ENCODE peak calls at places on chromosome 10, in four cellular contexts. S is BE2C, C is GM23338, L is ovary. U is an unnamed sample. For H3K4me1, the result is how much of the 10 kb centered on the place peaks cover.

GRCh38 chr10:1085258-1085657 is 29.1 kb downstream of the WDR37 start:
- DNase-seq in L (no peak), S (no peak), C (no peak), U (no peak)

GRCh38 chr10:97771055-97771811 is 566 bp downstream of the SFRP5 start:
- DNase-seq in L (no peak), C (peak), S (peak), U (peak)

GRCh38 chr10:68871731-68872342 is 29.3 kb upstream of the DDX50 start:
- DNase-seq in L (no peak), C (peak), S (peak), U (peak)

GRCh38 chr10:21427804-21428481 is 97.5 kb downstream of the SKIDA1 start:
- DNase-seq in C (peak), L (no peak), S (no peak), U (no peak)

GRCh38 chr10:20596911-20597310 is 300.2 kb downstream of the NEBL start:
- DNase-seq in C (peak), L (no peak), S (no peak), U (peak)

GRCh38 chr10:98411768-98412167 is 3.2 kb downstream of the PYROXD2 start:
- DNase-seq in C (no peak), L (no peak), S (no peak), U (no peak)

GRCh38 chr10:69499726-69500689 is 48.7 kb downstream of the TSPAN15 start:
- DNase-seq in L (no peak), S (no peak), C (no peak), U (no peak)

GRCh38 chr10:3526721-3527120 is 258.3 kb downstream of the KLF6 start:
- DNase-seq in L (no peak), S (no peak), C (no peak), U (peak)

GRCh38 chr10:3807221-3807927 is 22.4 kb upstream of the KLF6 start:
- DNase-seq in L (no peak), S (no peak), C (peak), U (no peak)

GRCh38 chr10:20897146-20897834 is at the start of gene NEBL:
- DNase-seq in C (no peak), S (no peak), L (no peak), U (peak)

DNA sequence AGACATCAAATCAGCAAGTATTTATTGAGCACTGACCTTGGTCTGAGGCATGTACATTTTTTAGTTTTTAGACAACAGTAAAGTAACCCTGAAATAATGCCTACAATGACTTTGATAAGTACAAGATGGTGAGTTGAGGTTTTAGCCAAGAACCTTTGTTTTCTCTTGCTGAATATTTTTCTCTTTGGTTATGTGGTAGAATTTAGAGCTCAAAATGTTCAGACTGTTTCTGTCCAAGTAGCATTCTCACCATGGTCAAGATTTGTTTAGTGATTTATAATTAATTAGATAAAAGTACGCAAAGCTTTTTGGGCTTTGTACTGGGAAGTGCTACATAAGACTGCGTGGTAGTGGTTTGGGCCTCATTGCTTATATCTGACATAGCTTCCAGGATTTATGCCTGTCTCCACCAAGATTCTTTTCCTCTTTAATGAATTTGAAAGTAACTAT is 102.4 kb downstream of the KAT6B start:
- DNase-seq in C (no peak), S (no peak), L (no peak), U (no peak)
- H3K4me1 ChIP-seq in C (under half), S (under half), L (under half), U (under half)

GRCh38 chr10:124271671-124272070 is 147.1 kb downstream of the OAT start:
- DNase-seq in L (no peak), C (no peak), S (no peak), U (no peak)
- H3K4me3 ChIP-seq in L (no peak), C (no peak), S (no peak), U (no peak)

GRCh38 chr10:92298487-92298886 is 7.5 kb downstream of the MARCHF5 start:
- DNase-seq in S (no peak), L (no peak), C (no peak), U (no peak)
- TF ChIP-seq CTCF in S (no peak), L (no peak), C (no peak), U (no peak)

DNA sequence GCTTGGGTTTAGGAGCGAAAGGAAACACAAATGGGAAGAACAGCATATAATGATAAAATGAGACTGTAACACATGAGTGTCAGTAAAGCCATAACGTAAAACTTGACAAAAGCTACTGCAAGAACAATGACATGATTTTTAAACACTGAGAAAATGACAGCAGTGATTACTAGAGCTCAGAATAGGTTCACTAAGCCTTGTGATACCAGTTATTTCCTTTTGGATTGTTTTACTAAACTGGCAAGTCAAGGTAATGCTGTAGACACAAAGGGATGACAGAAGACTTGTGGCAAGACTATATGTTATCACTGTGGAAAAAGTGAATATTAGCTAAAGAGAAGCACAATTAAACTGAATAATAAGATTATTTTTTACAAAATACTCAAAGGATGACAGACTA is 12.7 kb downstream of the NCOA4 start:
- DNase-seq in C (no peak), L (no peak), S (no peak), U (no peak)
- H3K4me1 ChIP-seq in C (under half), L (under half), S (under half), U (half or more)

GRCh38 chr10:55631071-55631654 is 729.9 kb downstream of the ZWINT start:
- DNase-seq in S (peak), C (peak), L (no peak), U (peak)

GRCh38 chr10:55628260-55628701 is 732.8 kb downstream of the ZWINT start:
- DNase-seq in C (peak), L (no peak), S (peak), U (no peak)

GRCh38 chr10:55627526-55628170 is 733.4 kb downstream of the ZWINT start:
- DNase-seq in L (no peak), S (peak), C (peak), U (no peak)

GRCh38 chr10:55629792-55630490 is 731.1 kb downstream of the ZWINT start:
- DNase-seq in L (no peak), C (peak), S (peak), U (peak)

DNA sequence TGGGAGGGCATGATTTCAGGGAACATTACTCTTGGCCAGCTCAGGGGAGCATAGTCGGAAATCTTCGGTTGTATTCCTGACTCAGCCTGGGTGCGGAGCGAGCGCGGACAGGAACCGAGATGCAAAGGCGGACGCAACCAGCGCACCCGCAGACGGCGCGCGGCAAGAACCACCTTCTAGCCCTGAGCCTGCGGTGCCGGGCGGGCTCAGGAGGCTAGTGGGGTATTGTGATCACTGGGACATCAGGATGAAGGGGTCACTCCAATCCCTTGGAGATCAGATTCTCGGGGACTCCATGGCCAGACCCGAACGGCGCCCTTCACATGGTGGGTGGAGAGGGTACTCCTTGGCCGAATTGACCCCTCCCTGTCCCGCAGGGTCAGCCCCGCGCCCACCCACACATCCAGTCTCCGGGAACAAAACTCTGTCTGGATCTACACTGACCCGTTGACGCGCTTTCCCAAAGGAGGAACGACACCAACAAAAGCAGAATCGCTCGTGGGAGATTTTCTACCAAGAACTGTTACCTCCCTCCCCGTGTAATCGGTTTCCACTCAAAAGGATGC is 730.5 kb downstream of the ZWINT start:
- DNase-seq in S (peak), C (peak), L (no peak), U (peak)
- H3K4me3 ChIP-seq in S (no peak), C (peak), L (peak), U (peak)

DNA sequence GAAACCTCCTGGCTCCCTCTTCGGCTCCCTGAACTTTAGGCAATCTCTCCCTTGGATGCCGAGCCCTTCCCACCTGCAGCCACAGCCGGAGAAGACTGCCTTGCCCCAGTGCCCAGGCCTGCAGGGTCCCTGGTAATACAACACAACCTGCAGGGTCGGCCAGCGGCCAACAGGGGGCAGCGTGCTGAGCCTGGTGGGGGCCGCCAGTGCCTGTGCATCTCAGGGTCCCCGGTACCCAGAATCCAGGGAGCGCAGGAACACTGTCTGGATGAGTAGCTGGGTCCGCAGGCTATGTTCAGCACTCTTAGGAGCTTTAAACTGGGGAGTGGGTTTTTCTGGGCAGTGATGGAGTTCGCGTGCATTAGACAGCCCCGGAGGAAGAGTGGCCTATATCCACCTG is 17.5 kb upstream of the C10orf71 start:
- DNase-seq in S (no peak), L (no peak), C (peak), U (no peak)
- TF ChIP-seq CTCF in S (peak), L (no peak), C (peak), U (peak)

GRCh38 chr10:119314061-119314460 is 106.7 kb downstream of the GRK5 start:
- DNase-seq in S (no peak), L (no peak), C (no peak), U (no peak)
- H3K4me1 ChIP-seq in S (under half), L (under half), C (under half), U (under half)